ENCODE peak calls at places on chromosomes 2 and 18, in six cellular contexts. One of them, this sample, is unnamed.

GRCh38 chr2:136305517-136306192 is 187.7 kb upstream of the CXCR4 start:
- DNase-seq in HepG2: no peak
- DNase-seq in endothelial cell of umbilical vein: no peak
- DNase-seq in GM12878: no peak
- DNase-seq in A549: peak
- DNase-seq in K562: no peak
- DNase-seq in this sample: peak

GRCh38 chr18:35616664-35617423 is 35.3 kb downstream of the GALNT1 start:
- DNase-seq in A549: peak
- DNase-seq in K562: peak
- DNase-seq in GM12878: peak
- DNase-seq in HepG2: no peak
- DNase-seq in endothelial cell of umbilical vein: peak
- DNase-seq in this sample: peak

GRCh38 chr2:162887902-162888301 is 49.3 kb upstream of the KCNH7 start:
- DNase-seq in endothelial cell of umbilical vein: no peak
- DNase-seq in GM12878: no peak
- DNase-seq in HepG2: no peak
- DNase-seq in A549: no peak
- DNase-seq in K562: no peak
- DNase-seq in this sample: no peak

GRCh38 chr2:95294579-95295250 is 2.4 kb upstream of the KCNIP3 start:
- DNase-seq in A549: no peak
- DNase-seq in HepG2: no peak
- DNase-seq in K562: no peak
- DNase-seq in GM12878: no peak
- DNase-seq in endothelial cell of umbilical vein: no peak
- DNase-seq in this sample: no peak

GRCh38 chr2:199458806-199459285 is 1.1 kb upstream of the SATB2 start:
- DNase-seq in GM12878: no peak
- DNase-seq in HepG2: no peak
- DNase-seq in A549: no peak
- DNase-seq in endothelial cell of umbilical vein: peak
- DNase-seq in K562: no peak
- DNase-seq in this sample: no peak

GRCh38 chr18:26383454-26384270 is 157.4 kb downstream of the TAF4B start:
- DNase-seq in HepG2: peak
- DNase-seq in K562: peak
- DNase-seq in endothelial cell of umbilical vein: peak
- DNase-seq in A549: peak
- DNase-seq in GM12878: peak
- DNase-seq in this sample: peak

GRCh38 chr2:15810451-15811150 is 129.7 kb upstream of the MYCN start:
- DNase-seq in HepG2: no peak
- DNase-seq in GM12878: no peak
- DNase-seq in endothelial cell of umbilical vein: no peak
- DNase-seq in K562: no peak
- DNase-seq in A549: no peak
- DNase-seq in this sample: no peak

GRCh38 chr2:85741211-85741610 is 12.6 kb upstream of the ATOH8 start:
- DNase-seq in A549: no peak
- DNase-seq in GM12878: no peak
- DNase-seq in K562: no peak
- DNase-seq in endothelial cell of umbilical vein: no peak
- DNase-seq in HepG2: no peak
- DNase-seq in this sample: no peak

GRCh38 chr18:8791171-8791651 is 85.9 kb downstream of the MTCL1 start:
- DNase-seq in A549: no peak
- DNase-seq in endothelial cell of umbilical vein: peak
- DNase-seq in K562: no peak
- DNase-seq in GM12878: no peak
- DNase-seq in HepG2: peak
- DNase-seq in this sample: no peak

GRCh38 chr2:226376516-226377180 is 423.0 kb downstream of the IRS1 start:
- DNase-seq in GM12878: no peak
- DNase-seq in endothelial cell of umbilical vein: peak
- DNase-seq in HepG2: no peak
- DNase-seq in K562: no peak
- DNase-seq in A549: no peak
- DNase-seq in this sample: no peak

GRCh38 chr2:33419548-33420255 is 56.7 kb upstream of the RASGRP3 start:
- DNase-seq in HepG2: no peak
- DNase-seq in K562: no peak
- DNase-seq in A549: no peak
- DNase-seq in GM12878: no peak
- DNase-seq in endothelial cell of umbilical vein: no peak
- DNase-seq in this sample: no peak

GRCh38 chr18:47286776-47287410 is 35.4 kb upstream of the SKOR2 start:
- DNase-seq in GM12878: no peak
- DNase-seq in A549: no peak
- DNase-seq in HepG2: no peak
- DNase-seq in endothelial cell of umbilical vein: no peak
- DNase-seq in K562: no peak
- DNase-seq in this sample: no peak

GRCh38 chr2:135547311-135547710 is 16.0 kb downstream of the R3HDM1 start:
- DNase-seq in K562: no peak
- DNase-seq in GM12878: no peak
- DNase-seq in endothelial cell of umbilical vein: no peak
- DNase-seq in A549: no peak
- DNase-seq in HepG2: no peak
- DNase-seq in this sample: no peak

GRCh38 chr2:179297922-179298321 is 33.3 kb upstream of the SESTD1 start:
- DNase-seq in A549: no peak
- DNase-seq in GM12878: no peak
- DNase-seq in K562: no peak
- DNase-seq in HepG2: no peak
- DNase-seq in endothelial cell of umbilical vein: no peak
- DNase-seq in this sample: no peak

GRCh38 chr2:210195066-210195852 is 24.1 kb upstream of the KANSL1L start:
- DNase-seq in HepG2: peak
- DNase-seq in A549: peak
- DNase-seq in endothelial cell of umbilical vein: peak
- DNase-seq in K562: peak
- DNase-seq in GM12878: no peak
- DNase-seq in this sample: peak

GRCh38 chr18:57970356-57971095 is 73.5 kb upstream of the NEDD4L start:
- DNase-seq in endothelial cell of umbilical vein: no peak
- DNase-seq in HepG2: peak
- DNase-seq in GM12878: no peak
- DNase-seq in A549: peak
- DNase-seq in K562: peak
- DNase-seq in this sample: peak

GRCh38 chr18:12886498-12887126 is 2.6 kb upstream of the PTPN2 start:
- DNase-seq in endothelial cell of umbilical vein: no peak
- DNase-seq in GM12878: no peak
- DNase-seq in A549: peak
- DNase-seq in HepG2: peak
- DNase-seq in K562: peak
- DNase-seq in this sample: peak

GRCh38 chr2:57022496-57022895 is 838.7 kb downstream of the CCDC85A start:
- DNase-seq in A549: no peak
- DNase-seq in endothelial cell of umbilical vein: no peak
- DNase-seq in GM12878: no peak
- DNase-seq in HepG2: no peak
- DNase-seq in K562: no peak
- DNase-seq in this sample: no peak

GRCh38 chr18:67359868-67360838 is 156.4 kb downstream of the DSEL start:
- DNase-seq in HepG2: peak
- DNase-seq in A549: peak
- DNase-seq in endothelial cell of umbilical vein: peak
- DNase-seq in K562: peak
- DNase-seq in GM12878: no peak
- DNase-seq in this sample: peak

GRCh38 chr18:2641638-2642037 is 13.9 kb upstream of the SMCHD1 start:
- DNase-seq in GM12878: peak
- DNase-seq in A549: no peak
- DNase-seq in endothelial cell of umbilical vein: no peak
- DNase-seq in HepG2: no peak
- DNase-seq in K562: no peak
- DNase-seq in this sample: peak

GRCh38 chr2:4073178-4073577 is 369.8 kb downstream of the DCDC2C start:
- DNase-seq in K562: no peak
- DNase-seq in GM12878: no peak
- DNase-seq in HepG2: no peak
- DNase-seq in endothelial cell of umbilical vein: no peak
- DNase-seq in A549: no peak
- DNase-seq in this sample: no peak
- TF ChIP-seq MAX in K562: no peak
- TF ChIP-seq MAX in GM12878: no peak
- TF ChIP-seq MAX in HepG2: no peak
- TF ChIP-seq MAX in endothelial cell of umbilical vein: no peak
- TF ChIP-seq MAX in A549: no peak
- TF ChIP-seq MAX in this sample: no peak

GRCh38 chr2:27071277-27071989 is at the start of gene OST4:
- DNase-seq in A549: peak
- DNase-seq in K562: peak
- DNase-seq in endothelial cell of umbilical vein: peak
- DNase-seq in GM12878: no peak
- DNase-seq in HepG2: peak
- DNase-seq in this sample: peak
- TF ChIP-seq POLR2A in A549: peak
- TF ChIP-seq POLR2A in K562: peak
- TF ChIP-seq POLR2A in endothelial cell of umbilical vein: peak
- TF ChIP-seq POLR2A in GM12878: peak
- TF ChIP-seq POLR2A in HepG2: peak
- TF ChIP-seq POLR2A in this sample: peak

GRCh38 chr2:43227830-43228280 is 1.4 kb upstream of the ZFP36L2 start:
- DNase-seq in A549: no peak
- DNase-seq in endothelial cell of umbilical vein: no peak
- DNase-seq in K562: no peak
- DNase-seq in GM12878: no peak
- DNase-seq in HepG2: peak
- DNase-seq in this sample: no peak

GRCh38 chr2:43228341-43228751 is 1.9 kb upstream of the ZFP36L2 start:
- DNase-seq in K562: peak
- DNase-seq in GM12878: no peak
- DNase-seq in HepG2: no peak
- DNase-seq in endothelial cell of umbilical vein: no peak
- DNase-seq in A549: no peak
- DNase-seq in this sample: peak

GRCh38 chr2:43225788-43226557 is 433 bp downstream of the ZFP36L2 start:
- DNase-seq in A549: peak
- DNase-seq in K562: peak
- DNase-seq in endothelial cell of umbilical vein: peak
- DNase-seq in GM12878: no peak
- DNase-seq in HepG2: peak
- DNase-seq in this sample: peak

GRCh38 chr2:43226558-43226954 is at the start of gene ZFP36L2:
- DNase-seq in endothelial cell of umbilical vein: peak
- DNase-seq in A549: peak
- DNase-seq in K562: peak
- DNase-seq in GM12878: no peak
- DNase-seq in HepG2: peak
- DNase-seq in this sample: peak

DNA sequence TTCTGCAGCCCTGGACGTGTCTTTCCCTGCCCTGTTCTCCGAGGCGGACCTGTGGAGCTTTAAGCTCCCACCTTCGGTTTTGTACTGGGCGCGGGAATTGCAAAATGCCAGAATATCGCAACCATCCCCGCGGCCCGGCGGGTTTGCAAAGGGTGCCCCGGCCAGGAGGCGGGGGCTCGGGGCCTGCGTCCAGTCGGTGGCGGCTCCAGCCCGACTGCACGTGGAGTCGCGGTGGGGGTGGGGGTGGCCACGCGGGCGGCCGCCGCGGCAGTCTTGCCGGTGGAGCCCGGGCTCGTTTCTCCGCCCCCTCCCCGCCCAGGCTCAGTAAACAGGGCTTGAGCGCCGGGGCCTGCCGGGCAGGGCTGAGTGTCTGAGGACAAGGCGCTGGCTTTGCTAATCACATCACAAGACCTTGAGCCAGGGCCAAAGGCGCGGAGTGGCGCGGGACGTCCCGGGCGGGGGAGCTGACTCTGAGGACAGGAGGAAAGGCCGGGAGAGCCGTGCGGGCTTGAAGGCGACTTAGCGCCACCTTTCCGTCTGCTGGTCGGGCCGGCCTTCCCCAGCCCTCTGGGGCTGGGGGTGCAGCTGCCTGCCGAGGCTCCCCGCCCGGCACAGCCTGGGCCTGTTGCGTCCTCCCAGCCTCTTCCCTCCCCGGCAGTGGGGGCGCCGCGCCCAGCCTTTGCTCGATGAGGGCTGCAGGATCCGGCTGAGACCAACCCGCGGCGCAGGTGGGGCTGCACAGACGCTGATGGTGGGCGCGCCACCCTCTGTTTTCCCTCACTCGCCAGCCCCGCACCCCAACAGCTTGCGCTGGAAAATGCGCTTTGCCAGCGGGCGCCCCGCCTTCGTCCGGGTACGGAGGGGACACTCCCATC is 786 bp upstream of the ZFP36L2 start:
- DNase-seq in GM12878: no peak
- DNase-seq in K562: peak
- DNase-seq in endothelial cell of umbilical vein: peak
- DNase-seq in HepG2: peak
- DNase-seq in A549: peak
- DNase-seq in this sample: peak
- TF ChIP-seq MYC in GM12878: peak
- TF ChIP-seq MYC in K562: peak
- TF ChIP-seq MYC in endothelial cell of umbilical vein: peak
- TF ChIP-seq MYC in HepG2: peak
- TF ChIP-seq MYC in A549: peak
- TF ChIP-seq MYC in this sample: peak

DNA sequence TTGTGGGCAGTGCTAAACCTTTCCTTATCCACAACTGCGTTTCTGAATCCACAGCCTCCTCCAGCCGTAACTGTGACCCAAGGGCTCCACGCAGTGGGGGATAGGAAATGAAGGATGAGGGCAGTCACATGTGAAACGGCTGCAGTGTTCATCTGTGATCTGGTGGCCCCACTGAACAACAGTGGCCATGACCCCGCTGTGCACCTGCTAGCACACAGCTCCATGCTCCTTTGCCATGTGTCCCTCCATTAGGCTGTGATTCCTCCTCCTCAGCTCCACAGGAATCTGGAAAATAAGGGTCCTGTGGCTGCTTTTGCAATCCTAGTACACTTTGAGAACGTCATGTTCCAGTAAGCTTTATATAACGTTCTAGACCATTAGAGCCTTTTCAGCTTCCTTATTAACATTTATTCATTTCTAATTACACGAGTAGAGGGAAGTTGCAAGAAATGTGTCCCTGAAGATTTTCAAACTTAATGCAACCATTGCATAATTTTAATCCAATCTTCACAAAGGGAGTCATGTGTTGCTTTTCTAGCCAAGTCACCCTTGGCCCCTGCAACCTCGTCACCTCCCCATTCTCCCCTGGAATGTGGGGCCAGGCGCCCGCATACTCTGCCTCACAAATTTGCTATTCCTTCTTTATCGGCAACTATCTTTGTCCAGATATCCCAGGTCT is 7.1 kb upstream of the NAPG start:
- DNase-seq in endothelial cell of umbilical vein: peak
- DNase-seq in A549: no peak
- DNase-seq in K562: peak
- DNase-seq in HepG2: peak
- DNase-seq in GM12878: no peak
- DNase-seq in this sample: peak
- TF ChIP-seq MAX in endothelial cell of umbilical vein: no peak
- TF ChIP-seq MAX in A549: no peak
- TF ChIP-seq MAX in K562: no peak
- TF ChIP-seq MAX in HepG2: no peak
- TF ChIP-seq MAX in GM12878: no peak
- TF ChIP-seq MAX in this sample: peak